ENCODE peak calls at places on chromosome 7, in five cellular contexts. O is pancreas, E is psoas muscle, V is ovary, T is uterus. D is an unnamed sample.

GRCh38 chr7:36951257-36951697 is 227.0 kb upstream of the AOAH start:
- DNase-seq in O (no peak), E (no peak), V (no peak), T (no peak), D (no peak)

GRCh38 chr7:25025218-25025671 is 45.3 kb upstream of the OSBPL3 start:
- DNase-seq in O (no peak), E (no peak), V (no peak), T (no peak), D (no peak)

GRCh38 chr7:32070406-32071360 is at the start of gene PDE1C:
- DNase-seq in O (peak; percentile 63), E (no peak), V (peak; percentile 23), T (no peak), D (peak; percentile 69)

GRCh38 chr7:99293167-99293566 is 20.5 kb downstream of the MYH16 start:
- DNase-seq in O (no peak), E (no peak), V (no peak), T (no peak), D (no peak)

GRCh38 chr7:503575-504111 is 16.0 kb downstream of the PDGFA start:
- DNase-seq in O (peak; percentile 85), E (peak; percentile 69), V (no peak), T (no peak), D (no peak)

GRCh38 chr7:151410405-151411390 is 860 bp upstream of the WDR86 start:
- DNase-seq in O (peak; percentile 63), E (peak; percentile 54), V (peak; percentile 55), T (no peak), D (no peak)

GRCh38 chr7:116782177-116782711 is 80.1 kb upstream of the CAPZA2 start:
- DNase-seq in O (no peak), E (no peak), V (no peak), T (no peak), D (no peak)

GRCh38 chr7:4861673-4862072 is at the start of gene PAPOLB:
- DNase-seq in O (no peak), E (no peak), V (no peak), T (no peak), D (no peak)

GRCh38 chr7:26183545-26184282 is 16.8 kb downstream of the HNRNPA2B1 start:
- DNase-seq in O (no peak), E (no peak), V (no peak), T (no peak), D (no peak)

DNA sequence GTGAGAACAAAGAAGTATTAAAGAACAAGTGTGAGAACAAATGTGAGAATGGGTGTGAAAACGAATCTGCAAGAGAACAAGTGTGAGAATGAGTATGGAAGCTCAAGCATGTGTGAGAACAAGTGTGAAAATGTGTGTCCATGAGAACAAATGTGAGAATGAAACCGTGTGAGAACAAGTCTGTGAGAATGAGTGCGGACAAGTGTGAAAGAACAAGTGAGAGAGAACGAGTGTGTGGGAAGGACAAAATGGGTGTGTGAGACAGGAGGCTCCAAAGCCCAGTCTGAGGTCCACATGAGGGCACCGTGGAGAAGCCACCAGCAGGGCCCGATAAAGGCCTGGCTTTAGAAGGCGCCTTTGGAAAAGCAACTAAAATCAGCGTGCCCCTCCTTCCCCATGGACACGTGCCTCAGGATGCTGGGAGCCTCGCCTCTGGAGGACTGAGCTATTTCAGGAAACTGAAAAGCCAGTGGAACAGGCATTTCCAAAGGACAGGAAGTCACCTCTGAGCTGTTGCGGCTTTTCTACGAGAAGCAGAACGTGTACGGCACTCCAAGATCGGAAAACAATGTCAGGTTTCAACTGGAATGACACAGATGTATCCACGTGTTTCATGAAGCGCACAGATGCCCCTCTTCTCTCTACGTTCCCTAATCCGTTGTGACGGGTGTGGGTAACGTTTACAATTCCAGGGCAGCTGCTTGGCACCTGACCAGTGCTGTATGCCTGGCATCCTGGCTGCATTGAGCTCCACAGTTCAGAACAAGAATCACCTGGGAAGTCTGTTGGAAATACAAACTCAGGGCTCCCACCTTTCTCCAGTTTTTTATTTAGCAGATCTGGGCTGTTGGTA is 46.4 kb downstream of the ESYT2 start:
- DNase-seq in O (no peak), E (peak; percentile 83), V (peak; percentile 60), T (peak; percentile 65), D (no peak)
- H3K27ac ChIP-seq in O (no peak overlapping the region), E (peak overlapping the region; percentile 71), V (peak overlapping the region; percentile 42), T (peak overlapping the region; percentile 62), D (peak overlapping the region; percentile 56)

GRCh38 chr7:143444063-143444782 is 970 bp downstream of the TAS2R60 start:
- DNase-seq in O (no peak), E (no peak), V (no peak), T (no peak), D (no peak)

GRCh38 chr7:143444785-143445184 is 1.5 kb downstream of the TAS2R60 start:
- DNase-seq in O (no peak), E (no peak), V (no peak), T (no peak), D (no peak)

GRCh38 chr7:143447500-143447899 is 4.2 kb downstream of the TAS2R60 start:
- DNase-seq in O (no peak), E (no peak), V (no peak), T (no peak), D (no peak)

GRCh38 chr7:143448429-143448828 is 5.2 kb downstream of the TAS2R60 start:
- DNase-seq in O (no peak), E (no peak), V (no peak), T (no peak), D (no peak)

DNA sequence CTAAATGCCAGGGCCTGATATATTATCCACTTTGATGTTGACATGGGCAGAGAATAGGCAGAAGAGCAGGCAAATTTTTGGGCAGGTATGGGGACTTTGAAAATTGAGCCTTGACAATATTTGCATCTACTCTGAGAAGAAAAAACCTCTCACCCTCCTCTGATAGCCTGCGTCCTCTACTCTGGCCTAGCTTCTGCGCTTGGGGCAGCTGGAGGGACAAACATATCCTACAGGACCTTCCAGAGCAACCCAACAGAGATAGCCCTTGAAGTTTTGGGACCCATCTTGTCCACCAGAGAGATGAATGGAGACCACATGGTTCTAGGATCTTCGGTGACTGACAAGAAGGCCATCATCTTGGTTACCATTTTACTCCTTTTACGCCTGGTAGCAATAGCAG is at the start of gene TAS2R60:
- DNase-seq in O (no peak), E (no peak), V (no peak), T (no peak), D (no peak)
- H3K4me3 ChIP-seq in O (no peak within 1 kb of the TSS), E (no peak within 1 kb of the TSS), V (no peak within 1 kb of the TSS), T (no peak within 1 kb of the TSS), D (no peak within 1 kb of the TSS)

DNA sequence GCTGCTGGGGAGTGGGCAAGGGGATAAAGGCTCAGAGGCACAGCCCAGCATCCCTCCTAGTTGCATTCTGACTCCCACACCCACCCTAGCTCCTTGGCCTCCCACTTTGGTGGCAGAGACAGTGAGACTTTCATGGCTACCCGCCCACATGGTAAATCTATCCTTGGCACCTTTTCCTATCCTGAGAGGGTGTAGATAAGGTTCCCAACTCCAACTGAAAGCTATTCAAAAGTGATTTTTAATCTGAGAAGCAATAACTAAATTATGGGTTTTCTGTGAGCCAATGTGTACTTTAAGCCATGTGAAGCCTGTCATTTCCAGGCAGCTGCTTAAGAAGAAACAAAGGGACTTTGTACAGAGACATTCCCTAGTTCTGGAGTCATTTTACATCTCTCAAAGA is 9.1 kb downstream of the LAMB1 start:
- DNase-seq in O (no peak), E (no peak), V (no peak), T (no peak), D (no peak)
- TF ChIP-seq CTCF in O (no peak), E (no peak), V (no peak), T (no peak), D (no peak)

DNA sequence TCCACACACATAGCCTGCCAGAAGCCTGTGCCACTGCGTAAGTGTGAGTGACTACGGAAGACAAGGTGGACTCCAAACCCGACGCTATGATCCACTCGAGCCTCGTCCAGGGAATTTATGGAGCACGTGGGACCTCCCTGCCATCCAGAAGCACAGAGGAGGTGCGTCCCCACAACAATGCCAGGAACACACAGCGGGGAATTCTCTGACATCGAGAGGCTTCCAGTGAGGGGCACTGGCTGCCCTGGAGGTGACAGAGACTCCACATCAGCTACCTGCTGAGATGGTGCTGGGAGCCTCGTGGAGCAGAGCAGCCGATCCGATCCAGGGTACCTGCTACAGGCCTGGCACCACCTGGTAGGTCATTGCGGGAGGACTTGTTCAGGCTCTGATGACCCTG is 72.2 kb upstream of the INSIG1 start:
- DNase-seq in O (peak; percentile 31), E (no peak), V (no peak), T (no peak), D (no peak)
- H3K27ac ChIP-seq in O (no peak overlapping the region), E (no peak overlapping the region), V (no peak overlapping the region), T (no peak overlapping the region), D (no peak overlapping the region)

GRCh38 chr7:41700044-41700471 is 2.8 kb downstream of the INHBA start:
- DNase-seq in O (no peak), E (no peak), V (no peak), T (no peak), D (no peak)

GRCh38 chr7:41696323-41696916 is 6.5 kb downstream of the INHBA start:
- DNase-seq in O (peak; percentile 83), E (peak; percentile 81), V (peak; percentile 82), T (peak; percentile 85), D (peak; percentile 78)

GRCh38 chr7:41698726-41699125 is 4.2 kb downstream of the INHBA start:
- DNase-seq in O (no peak), E (no peak), V (no peak), T (no peak), D (no peak)

GRCh38 chr7:41699532-41699931 is 3.4 kb downstream of the INHBA start:
- DNase-seq in O (no peak), E (no peak), V (peak; percentile 35), T (peak; percentile 39), D (no peak)

GRCh38 chr7:41698114-41698513 is 4.8 kb downstream of the INHBA start:
- DNase-seq in O (no peak), E (no peak), V (no peak), T (no peak), D (no peak)
- H3K4me3 ChIP-seq in O (no peak overlapping the region), E (peak overlapping the region; percentile 51), V (peak overlapping the region; percentile 39), T (no peak overlapping the region), D (no peak overlapping the region)

GRCh38 chr7:77991656-77992055 is 193.1 kb downstream of the PHTF2 start:
- DNase-seq in O (no peak), E (no peak), V (no peak), T (no peak), D (no peak)

GRCh38 chr7:77989981-77990566 is 191.5 kb downstream of the PHTF2 start:
- DNase-seq in O (no peak), E (no peak), V (no peak), T (no peak), D (no peak)

GRCh38 chr7:77993823-77994222 is 195.2 kb downstream of the PHTF2 start:
- DNase-seq in O (no peak), E (no peak), V (no peak), T (no peak), D (no peak)

GRCh38 chr7:77995717-77996116 is 197.1 kb downstream of the PHTF2 start:
- DNase-seq in O (no peak), E (no peak), V (no peak), T (no peak), D (no peak)
- TF ChIP-seq CTCF in O (no peak), E (no peak), V (no peak), T (no peak), D (no peak)

GRCh38 chr7:114088541-114088940 is 169.7 kb upstream of the PPP1R3A start:
- DNase-seq in O (no peak), E (no peak), V (no peak), T (no peak), D (no peak)
- H3K27ac ChIP-seq in O (peak overlapping the region; percentile 97), E (peak overlapping the region; percentile 93), V (no peak overlapping the region), T (peak overlapping the region; percentile 90), D (no peak overlapping the region)

D was measured in dorsolateral prefrontal cortex.